ENCODE peak calls at places on chromosomes 16 and 17, in nine cellular contexts. N is stomach; I is breast epithelium; Q is CD8-positive, alpha-beta memory T cell; H is AG10803; K is HepG2; F is fibroblast of villous mesenchyme; T is skeletal muscle cell; R is heart right ventricle. C is an unnamed sample.

GRCh38 chr17:80927791-80928216 is 63.8 kb upstream of the CHMP6 start:
- DNase-seq in N (no peak), K (no peak), R (no peak), H (no peak), Q (no peak), I (no peak), T (no peak), F (no peak), C (peak)

GRCh38 chr17:27339836-27340550 is 46.1 kb downstream of the WSB1 start:
- DNase-seq in R (no peak), N (no peak), K (peak), T (no peak), Q (no peak), H (no peak), I (no peak), F (no peak), C (no peak)

GRCh38 chr17:15651583-15652110 is 32.1 kb upstream of the FBXW10B start:
- DNase-seq in H (peak), I (peak), Q (no peak), F (peak), R (peak), T (peak), K (peak), N (peak), C (peak)

GRCh38 chr17:34177642-34178041 is 77.4 kb upstream of the CCL2 start:
- DNase-seq in N (no peak), T (no peak), Q (no peak), H (peak), R (no peak), I (no peak), F (peak), K (no peak), C (peak)

GRCh38 chr16:2278956-2279800 is 11.3 kb upstream of the RNPS1 start:
- DNase-seq in F (no peak), N (no peak), I (no peak), R (no peak), H (no peak), T (no peak), Q (no peak), K (no peak), C (no peak)

GRCh38 chr17:4364622-4365041 is 1.8 kb downstream of the UBE2G1 start:
- DNase-seq in N (no peak), K (no peak), H (no peak), Q (no peak), F (no peak), R (no peak), T (no peak), I (no peak), C (no peak)

GRCh38 chr17:79839363-79840203 is at the start of gene CBX4:
- DNase-seq in Q (peak), H (peak), I (peak), F (peak), T (peak), N (peak), K (peak), R (peak), C (peak)

GRCh38 chr17:29376667-29377268 is 13.4 kb upstream of the TAOK1 start:
- DNase-seq in H (peak), I (no peak), F (peak), R (no peak), N (no peak), K (no peak), T (peak), Q (no peak), C (peak)

GRCh38 chr16:85798283-85798776 is 1.0 kb downstream of the EMC8 start:
- DNase-seq in H (no peak), K (peak), I (no peak), F (peak), R (no peak), N (no peak), Q (no peak), T (no peak), C (no peak)

GRCh38 chr17:50062323-50063243 is 6.7 kb downstream of the ITGA3 start:
- DNase-seq in K (no peak), H (peak), R (peak), F (peak), T (peak), Q (no peak), I (peak), N (peak), C (peak)

GRCh38 chr16:31063495-31063842 is 10.6 kb downstream of the ZNF668 start:
- DNase-seq in Q (no peak), F (no peak), N (no peak), K (no peak), H (no peak), R (no peak), I (no peak), T (no peak), C (no peak)

GRCh38 chr17:19397556-19398041 is 10.6 kb upstream of the MFAP4 start:
- DNase-seq in R (no peak), I (peak), T (no peak), Q (no peak), F (no peak), H (no peak), K (peak), N (no peak), C (no peak)

GRCh38 chr17:81867952-81868673 is 3.0 kb downstream of the ARHGDIA start:
- DNase-seq in Q (no peak), K (no peak), R (no peak), F (no peak), I (no peak), T (no peak), H (peak), N (no peak), C (no peak)

GRCh38 chr16:63385714-63386113 is 1349.5 kb upstream of the CDH8 start:
- DNase-seq in K (no peak), I (no peak), T (no peak), N (no peak), Q (no peak), R (no peak), F (no peak), H (no peak), C (no peak)

GRCh38 chr17:50452627-50453300 is 15.9 kb downstream of the CHAD start:
- DNase-seq in F (peak), I (no peak), Q (no peak), N (no peak), K (no peak), R (no peak), H (peak), T (no peak), C (no peak)

GRCh38 chr17:65855245-65855644 is 293.8 kb upstream of the AXIN2 start:
- DNase-seq in K (no peak), I (no peak), R (no peak), H (peak), T (no peak), Q (no peak), N (no peak), F (no peak), C (peak)

GRCh38 chr17:1882836-1883235 is 53.0 kb downstream of the RPA1 start:
- DNase-seq in H (peak), N (no peak), I (no peak), Q (peak), R (no peak), T (no peak), F (peak), K (peak), C (peak)

GRCh38 chr17:42090964-42091790 is 7.1 kb downstream of the ZNF385C start:
- DNase-seq in F (no peak), K (no peak), N (no peak), I (no peak), T (no peak), Q (no peak), H (no peak), R (no peak), C (no peak)

GRCh38 chr16:89924925-89925307 is 1.8 kb downstream of the TUBB3 start:
- DNase-seq in H (no peak), T (no peak), Q (no peak), F (no peak), I (no peak), N (no peak), K (no peak), R (no peak), C (no peak)

GRCh38 chr16:89924298-89924924 is 1.3 kb downstream of the TUBB3 start:
- DNase-seq in F (peak), Q (peak), H (peak), K (peak), I (no peak), T (no peak), R (no peak), N (no peak), C (peak)

GRCh38 chr16:89922884-89923639 is at the start of gene TUBB3:
- DNase-seq in K (peak), N (peak), I (no peak), F (peak), R (peak), T (peak), Q (no peak), H (peak), C (peak)

GRCh38 chr16:89922477-89922883 is 662 bp upstream of the TUBB3 start:
- DNase-seq in H (peak), Q (no peak), I (no peak), K (peak), N (peak), R (peak), F (peak), T (peak), C (peak)

DNA sequence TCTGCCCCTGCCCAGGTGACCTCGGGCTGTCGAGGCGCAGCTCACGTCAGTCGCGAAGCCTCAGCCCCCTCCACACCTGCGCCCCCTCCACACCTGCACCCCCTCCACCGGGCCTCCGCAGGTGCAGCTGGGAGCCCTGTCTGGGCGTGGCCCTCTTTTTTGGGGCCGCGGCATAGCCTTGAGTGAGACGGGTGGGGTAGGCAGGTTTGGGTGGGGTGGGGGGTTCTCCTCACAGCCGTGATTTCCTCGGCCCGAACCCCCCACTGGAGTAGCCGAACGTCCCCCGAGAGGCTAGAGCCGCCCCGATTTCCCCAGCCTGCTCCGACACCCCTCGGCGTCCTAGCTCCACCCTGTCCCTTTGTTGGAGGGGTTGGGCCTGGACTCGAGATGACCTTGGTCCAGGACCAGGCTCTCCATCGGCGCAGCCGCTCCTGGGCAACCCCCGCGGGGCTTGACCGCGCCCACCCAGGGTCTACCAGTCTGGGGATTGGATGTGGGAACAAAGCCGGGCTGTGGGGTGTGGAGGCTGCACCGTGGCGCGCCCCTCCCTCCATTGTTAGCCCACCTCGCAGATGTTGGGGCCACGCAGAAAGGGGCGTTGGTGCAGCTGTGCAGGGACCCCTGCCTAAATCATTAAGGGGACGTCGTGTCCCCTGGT is 627 bp downstream of the TUBB3 start:
- DNase-seq in T (no peak), Q (no peak), N (no peak), R (no peak), H (no peak), I (no peak), K (peak), F (no peak), C (no peak)
- H3K4me3 ChIP-seq in T (peak), Q (no peak), N (peak), R (peak), H (peak), I (peak), K (peak), F (peak), C (peak)

GRCh38 chr17:58336456-58337094 is 8.0 kb upstream of the TSPOAP1 start:
- DNase-seq in F (peak), R (no peak), N (no peak), T (no peak), K (no peak), I (no peak), Q (no peak), H (peak), C (no peak)
- H3K4me3 ChIP-seq in F (no peak), R (no peak), N (no peak), T (no peak), K (peak), I (no peak), Q (peak), H (no peak), C (no peak)

GRCh38 chr17:17416400-17417360 is 60.1 kb upstream of the MED9 start:
- DNase-seq in R (no peak), I (no peak), T (peak), K (peak), Q (no peak), F (peak), N (peak), H (peak), C (peak)
- H3K4me3 ChIP-seq in R (no peak), I (no peak), T (no peak), K (no peak), Q (no peak), F (no peak), N (no peak), H (no peak), C (no peak)

GRCh38 chr16:66271074-66272060 is 95.1 kb upstream of the CDH5 start:
- DNase-seq in T (no peak), N (no peak), I (peak), Q (no peak), F (no peak), K (no peak), R (no peak), H (peak), C (no peak)

GRCh38 chr16:66273036-66273435 is 93.5 kb upstream of the CDH5 start:
- DNase-seq in K (no peak), F (no peak), H (no peak), T (no peak), R (no peak), N (no peak), Q (no peak), I (peak), C (no peak)

GRCh38 chr16:66269631-66270332 is 96.7 kb upstream of the CDH5 start:
- DNase-seq in Q (no peak), K (no peak), F (no peak), I (peak), R (no peak), H (no peak), T (no peak), N (no peak), C (no peak)

GRCh38 chr16:66272461-66272860 is 94.0 kb upstream of the CDH5 start:
- DNase-seq in I (peak), F (no peak), T (no peak), Q (no peak), K (no peak), R (no peak), H (no peak), N (no peak), C (no peak)

GRCh38 chr16:66270333-66270927 is 96.1 kb upstream of the CDH5 start:
- DNase-seq in I (peak), K (peak), T (no peak), N (peak), Q (peak), F (peak), R (peak), H (peak), C (peak)
- H3K4me3 ChIP-seq in I (peak), K (peak), T (peak), N (peak), Q (no peak), F (peak), R (peak), H (no peak), C (peak)

GRCh38 chr17:67474081-67474661 is 97.1 kb downstream of the PITPNC1 start:
- DNase-seq in N (no peak), I (no peak), H (peak), T (peak), F (peak), R (peak), K (no peak), Q (no peak), C (peak)

GRCh38 chr17:67478266-67479118 is 101.4 kb downstream of the PITPNC1 start:
- DNase-seq in K (no peak), T (no peak), H (no peak), I (no peak), Q (peak), F (no peak), N (no peak), R (no peak), C (no peak)

GRCh38 chr17:67476787-67477335 is 99.8 kb downstream of the PITPNC1 start:
- DNase-seq in T (no peak), K (no peak), Q (no peak), F (no peak), I (no peak), R (no peak), N (no peak), H (no peak), C (no peak)

GRCh38 chr17:67477687-67478086 is 100.6 kb downstream of the PITPNC1 start:
- DNase-seq in R (no peak), H (peak), N (no peak), T (no peak), I (no peak), F (no peak), Q (peak), K (no peak), C (no peak)

GRCh38 chr17:67475161-67475887 is 98.2 kb downstream of the PITPNC1 start:
- DNase-seq in I (peak), R (peak), K (peak), F (peak), N (peak), T (peak), Q (peak), H (peak), C (peak)
- H3K4me3 ChIP-seq in I (peak), R (no peak), K (no peak), F (no peak), N (no peak), T (no peak), Q (peak), H (no peak), C (no peak)

GRCh38 chr17:47231866-47232265 is 21.8 kb upstream of the ITGB3 start:
- DNase-seq in R (no peak), K (no peak), T (no peak), F (no peak), I (no peak), Q (no peak), N (no peak), H (no peak), C (no peak)

GRCh38 chr17:47231334-47231733 is 22.2 kb downstream of the MYL4 start:
- DNase-seq in I (no peak), N (no peak), H (no peak), R (no peak), T (no peak), Q (no peak), F (no peak), K (no peak), C (no peak)

GRCh38 chr17:47227862-47228261 is 18.7 kb downstream of the MYL4 start:
- DNase-seq in F (no peak), R (no peak), T (no peak), K (no peak), Q (no peak), N (no peak), H (no peak), I (no peak), C (no peak)

GRCh38 chr17:47230864-47231263 is 21.7 kb downstream of the MYL4 start:
- DNase-seq in T (no peak), Q (no peak), R (no peak), I (no peak), H (no peak), K (no peak), F (no peak), N (no peak), C (no peak)

GRCh38 chr17:47229535-47230443 is 20.6 kb downstream of the MYL4 start:
- DNase-seq in N (peak), H (peak), K (peak), I (peak), F (peak), Q (peak), T (peak), R (peak), C (peak)
- H3K4me3 ChIP-seq in N (peak), H (peak), K (peak), I (peak), F (peak), Q (peak), T (peak), R (no peak), C (peak)

GRCh38 chr16:57477531-57478202 is 8.6 kb downstream of the DOK4 start:
- DNase-seq in N (no peak), T (no peak), Q (no peak), K (no peak), H (no peak), F (no peak), R (no peak), I (no peak), C (no peak)
- H3K4me3 ChIP-seq in N (peak), T (no peak), Q (no peak), K (no peak), H (no peak), F (no peak), R (no peak), I (no peak), C (no peak)

GRCh38 chr16:50631249-50631984 is 49.7 kb downstream of the SNX20 start:
- DNase-seq in N (no peak), Q (no peak), R (no peak), T (no peak), I (no peak), H (no peak), K (no peak), F (no peak), C (no peak)
- H3K4me3 ChIP-seq in N (no peak), Q (no peak), R (no peak), T (no peak), I (no peak), H (no peak), K (no peak), F (no peak), C (no peak)

GRCh38 chr17:9309216-9309615 is 266.4 kb downstream of the STX8 start:
- DNase-seq in I (no peak), T (no peak), F (no peak), K (no peak), R (no peak), N (no peak), Q (no peak), H (no peak), C (no peak)
- H3K4me3 ChIP-seq in I (no peak), T (no peak), F (no peak), K (no peak), R (no peak), N (no peak), Q (no peak), H (no peak), C (no peak)

GRCh38 chr17:8963665-8964258 is 1.7 kb downstream of the PIK3R5 start:
- DNase-seq in T (no peak), N (no peak), K (no peak), I (no peak), Q (peak), H (no peak), R (no peak), F (no peak), C (no peak)

GRCh38 chr17:8963017-8963416 is 2.5 kb downstream of the PIK3R5 start:
- DNase-seq in Q (no peak), I (no peak), H (no peak), K (no peak), R (no peak), T (no peak), N (no peak), F (no peak), C (no peak)

GRCh38 chr17:8966926-8967325 is 1.4 kb upstream of the PIK3R5 start:
- DNase-seq in T (no peak), F (no peak), I (no peak), H (no peak), R (no peak), K (no peak), Q (no peak), N (no peak), C (no peak)

GRCh38 chr17:8965394-8966168 is at the start of gene PIK3R5:
- DNase-seq in T (no peak), F (no peak), R (peak), I (no peak), H (no peak), K (no peak), Q (peak), N (peak), C (no peak)

GRCh38 chr17:8964801-8965393 is 610 bp downstream of the PIK3R5 start:
- DNase-seq in T (no peak), H (no peak), Q (peak), N (no peak), I (no peak), K (no peak), F (no peak), R (no peak), C (no peak)
- H3K4me3 ChIP-seq in T (no peak), H (no peak), Q (peak), N (peak), I (peak), K (no peak), F (no peak), R (peak), C (no peak)